ENCODE peak calls at places on chromosomes 7 and 10, in five cellular contexts. One of them, this sample, is unnamed.

GRCh38 chr7:111718886-111719285 is 156.6 kb upstream of the IMMP2L start:
- DNase-seq in H1: no peak
- DNase-seq in adrenal gland: no peak
- DNase-seq in HuH-7.5: no peak
- DNase-seq in PC-9: no peak
- DNase-seq in this sample: no peak

GRCh38 chr7:116630932-116631449 is 41.0 kb upstream of the MET start:
- DNase-seq in adrenal gland: peak; percentile 86
- DNase-seq in PC-9: no peak
- DNase-seq in HuH-7.5: no peak
- DNase-seq in H1: no peak
- DNase-seq in this sample: peak; percentile 52

GRCh38 chr10:83104616-83105015 is 1034.7 kb upstream of the GHITM start:
- DNase-seq in HuH-7.5: no peak
- DNase-seq in PC-9: no peak
- DNase-seq in adrenal gland: no peak
- DNase-seq in H1: no peak
- DNase-seq in this sample: no peak

GRCh38 chr7:48046458-48046857 is 11.1 kb downstream of the C7orf57 start:
- DNase-seq in HuH-7.5: no peak
- DNase-seq in PC-9: no peak
- DNase-seq in H1: no peak
- DNase-seq in adrenal gland: no peak
- DNase-seq in this sample: no peak

GRCh38 chr10:32372000-32372875 is 25.3 kb upstream of the EPC1 start:
- DNase-seq in adrenal gland: no peak
- DNase-seq in H1: no peak
- DNase-seq in PC-9: no peak
- DNase-seq in HuH-7.5: no peak
- DNase-seq in this sample: no peak

GRCh38 chr10:129335942-129336341 is 131.1 kb upstream of the MGMT start:
- DNase-seq in PC-9: no peak
- DNase-seq in adrenal gland: no peak
- DNase-seq in HuH-7.5: no peak
- DNase-seq in H1: no peak
- DNase-seq in this sample: no peak

GRCh38 chr10:81036257-81036656 is 498.6 kb downstream of the SH2D4B start:
- DNase-seq in adrenal gland: no peak
- DNase-seq in PC-9: no peak
- DNase-seq in H1: no peak
- DNase-seq in HuH-7.5: no peak
- DNase-seq in this sample: no peak

GRCh38 chr10:2146079-2146478 is 408.8 kb upstream of the ADARB2 start:
- DNase-seq in adrenal gland: no peak
- DNase-seq in HuH-7.5: no peak
- DNase-seq in PC-9: no peak
- DNase-seq in H1: no peak
- DNase-seq in this sample: peak; percentile 47

GRCh38 chr7:95910341-95910740 is 138.0 kb downstream of the DYNC1I1 start:
- DNase-seq in H1: no peak
- DNase-seq in HuH-7.5: no peak
- DNase-seq in adrenal gland: no peak
- DNase-seq in PC-9: no peak
- DNase-seq in this sample: peak; percentile 35

GRCh38 chr10:118701529-118702323 is 53.0 kb downstream of the CACUL1 start:
- DNase-seq in H1: no peak
- DNase-seq in HuH-7.5: no peak
- DNase-seq in PC-9: no peak
- DNase-seq in adrenal gland: no peak
- DNase-seq in this sample: no peak

GRCh38 chr10:50417906-50418697 is 166.8 kb upstream of the ASAH2 start:
- DNase-seq in HuH-7.5: peak; percentile 36
- DNase-seq in adrenal gland: peak; percentile 82
- DNase-seq in H1: peak; percentile 76
- DNase-seq in PC-9: peak; percentile 94
- DNase-seq in this sample: peak; percentile 79

GRCh38 chr10:109696462-109696861 is 226.8 kb downstream of the XPNPEP1 start:
- DNase-seq in PC-9: no peak
- DNase-seq in H1: no peak
- DNase-seq in adrenal gland: no peak
- DNase-seq in HuH-7.5: no peak
- DNase-seq in this sample: no peak

GRCh38 chr7:2029211-2029905 is 203.4 kb downstream of the MAD1L1 start:
- DNase-seq in PC-9: no peak
- DNase-seq in HuH-7.5: no peak
- DNase-seq in H1: no peak
- DNase-seq in adrenal gland: no peak
- DNase-seq in this sample: no peak

GRCh38 chr10:29535012-29535777 is 99.6 kb downstream of the SVIL start:
- DNase-seq in HuH-7.5: peak; percentile 77
- DNase-seq in H1: peak; percentile 87
- DNase-seq in adrenal gland: peak; percentile 69
- DNase-seq in PC-9: no peak
- DNase-seq in this sample: peak; percentile 78

GRCh38 chr7:98626393-98627061 is 9.4 kb downstream of the NPTX2 start:
- DNase-seq in H1: no peak
- DNase-seq in HuH-7.5: no peak
- DNase-seq in PC-9: no peak
- DNase-seq in adrenal gland: no peak
- DNase-seq in this sample: no peak

GRCh38 chr7:95199779-95200558 is 124.4 kb downstream of the PON1 start:
- DNase-seq in adrenal gland: peak; percentile 82
- DNase-seq in PC-9: no peak
- DNase-seq in HuH-7.5: peak; percentile 22
- DNase-seq in H1: no peak
- DNase-seq in this sample: peak; percentile 90

GRCh38 chr10:101032637-101033201 is 1.7 kb downstream of the SFXN3 start:
- DNase-seq in HuH-7.5: no peak
- DNase-seq in H1: no peak
- DNase-seq in PC-9: peak; percentile 61
- DNase-seq in adrenal gland: peak; percentile 87
- DNase-seq in this sample: peak; percentile 78

GRCh38 chr7:151844080-151844827 is 32.7 kb downstream of the PRKAG2 start:
- DNase-seq in PC-9: peak; percentile 67
- DNase-seq in H1: no peak
- DNase-seq in HuH-7.5: peak; percentile 51
- DNase-seq in adrenal gland: no peak
- DNase-seq in this sample: no peak

GRCh38 chr7:44735403-44736165 is 13.1 kb upstream of the ZMIZ2 start:
- DNase-seq in H1: no peak
- DNase-seq in adrenal gland: no peak
- DNase-seq in PC-9: peak; percentile 99
- DNase-seq in HuH-7.5: no peak
- DNase-seq in this sample: peak; percentile 42

GRCh38 chr10:132784582-132785432 is 1.1 kb downstream of the NKX6-2 start:
- DNase-seq in HuH-7.5: no peak
- DNase-seq in PC-9: no peak
- DNase-seq in adrenal gland: no peak
- DNase-seq in H1: peak; percentile 75
- DNase-seq in this sample: no peak

GRCh38 chr10:86536294-86536861 is 14.8 kb upstream of the WAPL start:
- DNase-seq in HuH-7.5: peak; percentile 33
- DNase-seq in PC-9: no peak
- DNase-seq in adrenal gland: no peak
- DNase-seq in H1: peak; percentile 76
- DNase-seq in this sample: no peak

GRCh38 chr10:78656815-78657621 is 411.7 kb upstream of the ZMIZ1 start:
- DNase-seq in PC-9: no peak
- DNase-seq in adrenal gland: peak; percentile 68
- DNase-seq in H1: no peak
- DNase-seq in HuH-7.5: no peak
- DNase-seq in this sample: no peak

GRCh38 chr10:3096149-3096548 is 28.8 kb downstream of the PFKP start:
- DNase-seq in HuH-7.5: no peak
- DNase-seq in H1: no peak
- DNase-seq in PC-9: no peak
- DNase-seq in adrenal gland: no peak
- DNase-seq in this sample: no peak

GRCh38 chr7:14504134-14504533 is 398.4 kb downstream of the DGKB start:
- DNase-seq in H1: no peak
- DNase-seq in adrenal gland: no peak
- DNase-seq in HuH-7.5: no peak
- DNase-seq in PC-9: no peak
- DNase-seq in this sample: peak; percentile 21

GRCh38 chr7:150362989-150363769 is 5.4 kb upstream of the REPIN1 start:
- DNase-seq in PC-9: peak; percentile 71
- DNase-seq in HuH-7.5: no peak
- DNase-seq in H1: no peak
- DNase-seq in adrenal gland: no peak
- DNase-seq in this sample: no peak

GRCh38 chr10:58662314-58662713 is 149.6 kb downstream of the BICC1 start:
- DNase-seq in PC-9: peak; percentile 73
- DNase-seq in HuH-7.5: no peak
- DNase-seq in adrenal gland: no peak
- DNase-seq in H1: no peak
- DNase-seq in this sample: no peak

GRCh38 chr7:30596043-30596641 is 1.5 kb downstream of the GARS1 start:
- DNase-seq in HuH-7.5: peak; percentile 23
- DNase-seq in adrenal gland: no peak
- DNase-seq in PC-9: peak; percentile 72
- DNase-seq in H1: no peak
- DNase-seq in this sample: peak; percentile 12